ENCODE peak calls at places on chromosomes 6 and 20, in seven cellular contexts. B is ovary; S is CD4-positive, alpha-beta T cell; T is adrenal gland; Y is left ventricle myocardium inferior; F is RWPE2; A is cardiac fibroblast. V is an unnamed sample.

GRCh38 chr6:109165392-109165964 is 70.2 kb downstream of the CEP57L1 start:
- DNase-seq in B (no peak), S (no peak), T (peak), Y (no peak), F (no peak), A (peak), V (no peak)

GRCh38 chr6:5164092-5164491 is 79.0 kb downstream of the PPP1R3G start:
- DNase-seq in B (no peak), S (no peak), T (no peak), Y (no peak), F (no peak), A (no peak), V (no peak)

GRCh38 chr20:4664691-4665360 is 56.9 kb upstream of the PRND start:
- DNase-seq in B (no peak), S (no peak), T (peak), Y (no peak), F (no peak), A (no peak), V (no peak)

GRCh38 chr20:11766961-11767360 is 150.7 kb upstream of the BTBD3 start:
- DNase-seq in B (no peak), S (no peak), T (no peak), Y (no peak), F (no peak), A (no peak), V (no peak)

GRCh38 chr6:129498950-129499870 is 210.8 kb downstream of the ARHGAP18 start:
- DNase-seq in B (no peak), S (peak), T (peak), Y (no peak), F (no peak), A (peak), V (no peak)

GRCh38 chr6:28643017-28643740 is 117.5 kb downstream of the GPX5 start:
- DNase-seq in B (no peak), S (no peak), T (no peak), Y (no peak), F (no peak), A (peak), V (no peak)

GRCh38 chr6:14066782-14067406 is 50.7 kb upstream of the CD83 start:
- DNase-seq in B (no peak), S (no peak), T (peak), Y (no peak), F (no peak), A (peak), V (no peak)

GRCh38 chr6:153511896-153512496 is 380.9 kb upstream of the RGS17 start:
- DNase-seq in B (no peak), S (no peak), T (peak), Y (no peak), F (no peak), A (peak), V (no peak)

GRCh38 chr6:41718828-41719227 is 16.6 kb downstream of the TFEB start:
- DNase-seq in B (no peak), S (no peak), T (no peak), Y (no peak), F (no peak), A (no peak), V (no peak)

GRCh38 chr6:34176261-34177031 is 30.6 kb upstream of the GRM4 start:
- DNase-seq in B (no peak), S (no peak), T (peak), Y (no peak), F (peak), A (no peak), V (peak)

GRCh38 chr6:166605752-166606151 is 19.3 kb upstream of the RAMACL start:
- DNase-seq in B (no peak), S (no peak), T (no peak), Y (no peak), F (no peak), A (no peak), V (no peak)

GRCh38 chr6:1917628-1918371 is 308.1 kb downstream of the FOXC1 start:
- DNase-seq in B (no peak), S (no peak), T (peak), Y (no peak), F (peak), A (peak), V (no peak)

GRCh38 chr6:16683524-16684194 is 77.6 kb downstream of the ATXN1 start:
- DNase-seq in B (no peak), S (no peak), T (peak), Y (no peak), F (peak), A (peak), V (no peak)

GRCh38 chr6:55511124-55511820 is 67.7 kb downstream of the HMGCLL1 start:
- DNase-seq in B (no peak), S (no peak), T (no peak), Y (no peak), F (no peak), A (no peak), V (no peak)

GRCh38 chr6:114115659-114116058 is 144.7 kb upstream of the HDAC2 start:
- DNase-seq in B (no peak), S (no peak), T (no peak), Y (no peak), F (no peak), A (no peak), V (no peak)

GRCh38 chr6:165837948-165838745 is 175.1 kb upstream of the PDE10A start:
- DNase-seq in B (no peak), S (no peak), T (no peak), Y (no peak), F (no peak), A (peak), V (no peak)

GRCh38 chr6:170514908-170515307 is 38.2 kb downstream of the PSMB1 start:
- DNase-seq in B (no peak), S (no peak), T (no peak), Y (no peak), F (no peak), A (no peak), V (no peak)

GRCh38 chr6:7050911-7051779 is 56.6 kb upstream of the RREB1 start:
- DNase-seq in B (peak), S (peak), T (peak), Y (peak), F (peak), A (peak), V (peak)

GRCh38 chr6:3872370-3872854 is 23.2 kb downstream of the FAM50B start:
- DNase-seq in B (no peak), S (no peak), T (no peak), Y (no peak), F (no peak), A (no peak), V (no peak)

GRCh38 chr6:36544228-36544627 is 3.1 kb downstream of the STK38 start:
- DNase-seq in B (no peak), S (no peak), T (no peak), Y (no peak), F (no peak), A (peak), V (no peak)

GRCh38 chr6:148776321-148776966 is 29.6 kb downstream of the UST start:
- DNase-seq in B (no peak), S (no peak), T (peak), Y (no peak), F (no peak), A (peak), V (no peak)

DNA sequence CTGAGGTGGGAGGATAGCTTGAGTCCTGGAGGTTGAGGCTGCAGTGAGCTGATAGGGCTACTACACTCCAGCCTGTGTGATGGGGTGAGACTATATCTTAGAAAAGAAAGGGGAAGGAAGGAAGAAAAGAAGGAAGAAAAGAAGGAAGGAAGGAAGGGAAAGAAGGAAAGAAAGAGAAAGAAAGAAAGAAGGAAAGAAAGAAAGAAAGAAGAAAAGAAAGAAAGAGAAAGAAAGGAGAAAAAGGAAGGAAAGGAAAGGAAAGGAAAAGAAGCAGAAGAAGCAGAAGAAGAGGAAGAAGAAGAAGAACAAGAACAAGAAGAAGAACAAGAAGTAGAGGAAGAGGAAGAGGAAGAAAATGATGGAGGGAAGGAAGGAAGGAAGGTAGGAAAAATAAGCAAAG is 1130.2 kb upstream of the MAP3K7 start:
- DNase-seq in B (no peak), S (no peak), T (no peak), Y (no peak), F (no peak), A (no peak), V (no peak)
- TF ChIP-seq CTCF in B (no peak), S (no peak), T (no peak), Y (no peak), F (no peak), A (no peak), V (no peak)

DNA sequence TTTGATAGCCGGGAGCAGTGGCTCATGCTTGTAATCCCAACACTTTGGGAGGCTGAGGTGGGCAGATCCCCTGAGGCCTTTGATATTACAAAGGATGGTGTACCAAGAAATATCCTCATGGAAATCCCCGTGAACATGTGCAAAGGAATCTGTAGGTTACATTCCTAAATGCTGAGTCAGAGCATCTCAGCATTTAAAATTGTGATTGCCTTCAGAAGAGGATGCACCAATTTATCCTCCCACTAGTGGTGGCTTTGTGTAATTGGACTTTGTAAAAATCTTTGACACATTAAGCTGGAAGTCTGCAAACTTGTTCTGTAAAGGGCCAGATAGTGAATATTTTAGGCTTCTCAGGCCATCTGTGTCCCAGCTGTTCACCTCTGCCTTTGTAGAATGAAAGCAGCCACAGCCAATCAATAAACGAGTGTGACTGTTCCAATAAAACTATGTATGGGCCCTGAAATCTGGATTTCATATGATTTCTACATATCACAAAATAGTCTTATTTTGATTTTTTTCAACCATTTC is 11.8 kb downstream of the TMEM14B start:
- DNase-seq in B (no peak), S (no peak), T (no peak), Y (no peak), F (peak), A (peak), V (no peak)
- TF ChIP-seq CTCF in B (peak), S (peak), T (peak), Y (peak), F (peak), A (peak), V (peak)

GRCh38 chr20:43355610-43356009 is 102.1 kb upstream of the SRSF6 start:
- DNase-seq in B (no peak), S (no peak), T (no peak), Y (no peak), F (peak), A (no peak), V (no peak)

GRCh38 chr20:43352996-43353395 is 104.7 kb upstream of the SRSF6 start:
- DNase-seq in B (no peak), S (no peak), T (no peak), Y (no peak), F (peak), A (no peak), V (no peak)

GRCh38 chr20:43349841-43350240 is 107.9 kb upstream of the SRSF6 start:
- DNase-seq in B (no peak), S (no peak), T (no peak), Y (no peak), F (no peak), A (no peak), V (no peak)
- TF ChIP-seq CTCF in B (no peak), S (no peak), T (no peak), Y (no peak), F (no peak), A (no peak), V (no peak)

GRCh38 chr20:35342154-35342769 is 50.0 kb upstream of the FAM83C start:
- DNase-seq in B (no peak), S (no peak), T (no peak), Y (no peak), F (no peak), A (peak), V (no peak)
- TF ChIP-seq CTCF in B (no peak), S (no peak), T (no peak), Y (peak), F (peak), A (peak), V (no peak)

GRCh38 chr6:24910331-24910849 is 25.4 kb downstream of the RIPOR2 start:
- DNase-seq in B (peak), S (no peak), T (no peak), Y (peak), F (no peak), A (peak), V (peak)
- TF ChIP-seq CTCF in B (no peak), S (peak), T (no peak), Y (no peak), F (no peak), A (no peak), V (no peak)

DNA sequence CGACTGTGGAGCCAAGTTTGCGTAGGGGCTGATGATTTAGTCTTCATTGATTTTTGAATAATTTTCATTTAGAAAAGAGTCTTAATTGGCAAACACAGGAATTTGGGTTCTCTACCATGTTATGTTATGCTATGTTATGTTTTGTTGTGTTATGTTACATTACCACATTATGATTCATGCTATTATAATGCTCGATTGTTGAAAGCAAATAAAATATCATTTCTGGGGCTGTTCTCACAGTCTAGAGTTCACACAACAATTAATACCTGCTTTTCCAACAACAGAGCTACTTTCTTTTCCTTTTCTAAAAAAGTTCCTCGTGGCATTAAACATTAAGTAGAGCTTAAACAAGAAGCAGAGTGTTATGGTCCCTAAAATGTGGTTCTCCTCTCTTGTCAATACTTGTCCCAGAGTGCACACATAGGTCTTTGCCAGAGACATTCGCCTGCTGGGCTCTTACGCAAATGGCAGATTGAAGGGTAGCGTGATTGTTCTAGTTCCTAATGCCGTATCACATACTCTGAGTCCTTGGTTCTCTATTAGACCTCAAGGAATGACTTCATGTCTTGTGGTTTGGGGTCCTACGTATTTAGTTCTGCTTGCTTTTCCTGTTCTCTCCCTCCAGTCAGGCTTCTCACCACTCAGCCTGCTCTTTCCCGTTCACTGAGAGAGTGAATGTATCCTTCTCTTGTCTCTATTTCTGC is 370.3 kb downstream of the CD109 start:
- DNase-seq in B (no peak), S (no peak), T (no peak), Y (no peak), F (no peak), A (peak), V (no peak)
- TF ChIP-seq CTCF in B (no peak), S (no peak), T (no peak), Y (no peak), F (no peak), A (no peak), V (no peak)

GRCh38 chr6:146700078-146700686 is 101.4 kb downstream of the ADGB start:
- DNase-seq in B (no peak), S (peak), T (peak), Y (peak), F (peak), A (peak), V (no peak)
- TF ChIP-seq CTCF in B (peak), S (peak), T (peak), Y (peak), F (peak), A (peak), V (peak)

GRCh38 chr6:139705284-139705683 is 330.8 kb upstream of the CITED2 start:
- DNase-seq in B (no peak), S (no peak), T (no peak), Y (no peak), F (no peak), A (no peak), V (no peak)
- TF ChIP-seq CTCF in B (no peak), S (no peak), T (no peak), Y (no peak), F (no peak), A (no peak), V (no peak)

GRCh38 chr6:119349341-119350201 is at the start of gene MAN1A1:
- DNase-seq in B (peak), S (peak), T (peak), Y (peak), F (peak), A (peak), V (peak)
- TF ChIP-seq CTCF in B (peak), S (no peak), T (no peak), Y (peak), F (no peak), A (no peak), V (no peak)

GRCh38 chr20:64010711-64011237 is 25.2 kb upstream of the C20orf204 start:
- DNase-seq in B (no peak), S (no peak), T (no peak), Y (no peak), F (no peak), A (no peak), V (no peak)

GRCh38 chr20:64006902-64007301 is 26.0 kb downstream of the PRPF6 start:
- DNase-seq in B (no peak), S (no peak), T (no peak), Y (no peak), F (no peak), A (no peak), V (no peak)

GRCh38 chr20:64006490-64006889 is 25.6 kb downstream of the PRPF6 start:
- DNase-seq in B (no peak), S (no peak), T (no peak), Y (no peak), F (no peak), A (no peak), V (no peak)

GRCh38 chr20:64009811-64010387 is 26.1 kb upstream of the C20orf204 start:
- DNase-seq in B (no peak), S (no peak), T (no peak), Y (no peak), F (no peak), A (no peak), V (no peak)

DNA sequence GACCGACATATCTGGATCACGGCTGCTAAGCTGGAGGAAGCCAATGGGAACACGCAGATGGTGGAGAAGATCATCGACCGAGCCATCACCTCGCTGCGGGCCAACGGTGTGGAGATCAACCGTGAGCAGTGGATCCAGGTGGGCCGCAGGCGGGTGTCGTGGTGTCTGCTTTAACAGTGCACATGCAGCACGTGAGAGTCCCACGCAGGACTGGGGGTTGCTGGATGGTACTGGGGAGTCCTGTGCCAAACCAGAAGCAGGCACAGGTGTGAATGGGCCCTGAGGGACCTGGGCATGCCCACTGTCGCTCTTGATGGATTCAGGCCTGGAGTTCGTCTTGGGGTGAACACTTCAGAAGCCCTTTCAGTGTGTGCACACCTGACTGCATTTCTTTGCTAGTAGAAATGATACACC is 24.6 kb upstream of the C20orf204 start:
- DNase-seq in B (no peak), S (no peak), T (no peak), Y (no peak), F (no peak), A (no peak), V (no peak)
- TF ChIP-seq CTCF in B (no peak), S (no peak), T (no peak), Y (no peak), F (no peak), A (no peak), V (no peak)

V was measured in upper lobe of right lung.